ENCODE peak calls at places on chromosome 20, in seven cellular contexts. One of them, this sample, is unnamed.

GRCh38 chr20:59027746-59028320 is 4.3 kb downstream of the ATP5F1E start:
- DNase-seq in omental fat pad: no peak
- DNase-seq in neural crest cell: no peak
- DNase-seq in AG04449: no peak
- DNase-seq in WTC11: no peak
- DNase-seq in H9: no peak
- DNase-seq in DND-41: no peak
- DNase-seq in this sample: peak; percentile 39

GRCh38 chr20:41408986-41409385 is 42.4 kb upstream of the EMILIN3 start:
- DNase-seq in omental fat pad: no peak
- DNase-seq in neural crest cell: no peak
- DNase-seq in AG04449: no peak
- DNase-seq in WTC11: no peak
- DNase-seq in H9: no peak
- DNase-seq in DND-41: no peak
- DNase-seq in this sample: peak; percentile 10

GRCh38 chr20:34824861-34825529 is 456 bp downstream of the NCOA6 start:
- DNase-seq in omental fat pad: no peak
- DNase-seq in neural crest cell: peak; percentile 59
- DNase-seq in AG04449: no peak
- DNase-seq in WTC11: peak; percentile 78
- DNase-seq in H9: peak; percentile 77
- DNase-seq in DND-41: peak; percentile 75
- DNase-seq in this sample: peak; percentile 78

GRCh38 chr20:50540620-50541605 is 30.7 kb downstream of the PTPN1 start:
- DNase-seq in omental fat pad: no peak
- DNase-seq in neural crest cell: no peak
- DNase-seq in AG04449: peak; percentile 36
- DNase-seq in WTC11: no peak
- DNase-seq in H9: no peak
- DNase-seq in DND-41: no peak
- DNase-seq in this sample: no peak

GRCh38 chr20:43916073-43916874 is 1.6 kb downstream of the TOX2 start:
- DNase-seq in omental fat pad: no peak
- DNase-seq in neural crest cell: no peak
- DNase-seq in AG04449: no peak
- DNase-seq in WTC11: peak; percentile 31
- DNase-seq in H9: no peak
- DNase-seq in DND-41: no peak
- DNase-seq in this sample: peak; percentile 49

GRCh38 chr20:20412750-20413149 is 44.8 kb downstream of the INSM1 start:
- DNase-seq in omental fat pad: no peak
- DNase-seq in neural crest cell: no peak
- DNase-seq in AG04449: no peak
- DNase-seq in WTC11: no peak
- DNase-seq in H9: no peak
- DNase-seq in DND-41: no peak
- DNase-seq in this sample: no peak

GRCh38 chr20:45339799-45340198 is 8.4 kb downstream of the SDC4 start:
- DNase-seq in omental fat pad: no peak
- DNase-seq in neural crest cell: no peak
- DNase-seq in AG04449: no peak
- DNase-seq in WTC11: no peak
- DNase-seq in H9: no peak
- DNase-seq in DND-41: no peak
- DNase-seq in this sample: no peak

GRCh38 chr20:25750765-25751696 is 54.4 kb upstream of the ZNF337 start:
- DNase-seq in omental fat pad: no peak
- DNase-seq in neural crest cell: no peak
- DNase-seq in AG04449: no peak
- DNase-seq in WTC11: peak; percentile 59
- DNase-seq in H9: peak; percentile 76
- DNase-seq in DND-41: no peak
- DNase-seq in this sample: no peak

GRCh38 chr20:49591217-49591865 is 23.4 kb upstream of the PTGIS start:
- DNase-seq in omental fat pad: no peak
- DNase-seq in neural crest cell: no peak
- DNase-seq in AG04449: no peak
- DNase-seq in WTC11: no peak
- DNase-seq in H9: no peak
- DNase-seq in DND-41: no peak
- DNase-seq in this sample: no peak

GRCh38 chr20:19603390-19603753 is 154.7 kb upstream of the RIN2 start:
- DNase-seq in omental fat pad: no peak
- DNase-seq in neural crest cell: no peak
- DNase-seq in AG04449: no peak
- DNase-seq in WTC11: no peak
- DNase-seq in H9: no peak
- DNase-seq in DND-41: no peak
- DNase-seq in this sample: no peak

DNA sequence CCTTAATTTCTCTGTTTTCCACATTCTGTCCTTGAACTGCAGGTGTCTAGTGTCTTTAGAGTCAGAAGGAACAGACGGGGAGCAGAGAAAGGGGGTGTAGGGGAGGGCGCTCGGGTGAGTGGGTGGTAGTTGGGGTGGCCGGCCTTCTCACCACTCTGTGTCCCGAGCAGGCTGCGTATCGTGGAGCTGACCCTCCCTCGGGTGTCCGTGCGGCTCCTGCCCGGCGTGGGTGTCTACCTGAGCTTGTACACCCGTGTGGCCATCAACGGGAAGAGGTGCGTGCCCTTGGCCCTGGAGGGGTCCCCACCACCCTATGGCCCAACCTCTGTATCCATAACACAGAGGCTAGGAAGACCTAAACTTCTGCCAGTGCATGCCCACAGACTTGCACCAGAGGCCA is 5.3 kb downstream of the BPIFB4 start:
- DNase-seq in omental fat pad: no peak
- DNase-seq in neural crest cell: no peak
- DNase-seq in AG04449: no peak
- DNase-seq in WTC11: no peak
- DNase-seq in H9: no peak
- DNase-seq in DND-41: no peak
- DNase-seq in this sample: no peak
- TF ChIP-seq CTCF in omental fat pad: no peak
- TF ChIP-seq CTCF in neural crest cell: no peak
- TF ChIP-seq CTCF in AG04449: no peak
- TF ChIP-seq CTCF in WTC11: no peak
- TF ChIP-seq CTCF in H9: no peak
- TF ChIP-seq CTCF in DND-41: no peak
- TF ChIP-seq CTCF in this sample: no peak

DNA sequence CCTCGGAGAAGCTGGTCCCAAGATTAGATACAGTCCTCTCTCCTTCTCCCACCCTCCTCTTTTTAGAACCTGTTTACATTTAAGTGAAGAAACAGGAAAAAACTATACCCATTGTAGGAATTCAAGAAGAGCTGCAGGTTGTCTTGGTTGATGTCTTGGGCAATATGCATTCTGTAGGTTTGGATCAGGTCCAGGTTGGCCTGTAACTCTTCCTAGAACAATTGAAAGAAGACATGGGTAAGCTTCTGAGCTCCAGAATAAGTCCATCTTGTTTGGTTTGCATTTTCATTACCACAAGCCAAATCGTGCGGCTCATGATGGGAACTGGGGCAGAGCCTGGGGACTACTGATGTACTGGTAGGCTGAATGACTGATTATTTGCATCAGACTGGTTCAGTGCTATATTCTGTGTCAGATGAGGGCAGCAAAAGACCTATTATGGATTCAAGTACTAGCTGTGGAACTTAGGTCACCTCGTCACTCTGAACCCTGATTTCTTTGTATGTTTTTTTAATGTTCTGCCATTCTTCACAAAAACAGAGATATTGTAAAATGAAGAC is 20.3 kb upstream of the SLA2 start:
- DNase-seq in omental fat pad: no peak
- DNase-seq in neural crest cell: no peak
- DNase-seq in AG04449: peak; percentile 16
- DNase-seq in WTC11: no peak
- DNase-seq in H9: no peak
- DNase-seq in DND-41: no peak
- DNase-seq in this sample: no peak
- TF ChIP-seq CTCF in omental fat pad: no peak
- TF ChIP-seq CTCF in neural crest cell: peak; percentile 40
- TF ChIP-seq CTCF in AG04449: no peak
- TF ChIP-seq CTCF in WTC11: no peak
- TF ChIP-seq CTCF in H9: peak; percentile 20
- TF ChIP-seq CTCF in DND-41: peak; percentile 48
- TF ChIP-seq CTCF in this sample: no peak

GRCh38 chr20:7375905-7376304 is 564.4 kb downstream of the HAO1 start:
- DNase-seq in omental fat pad: no peak
- DNase-seq in neural crest cell: no peak
- DNase-seq in AG04449: no peak
- DNase-seq in WTC11: no peak
- DNase-seq in H9: no peak
- DNase-seq in DND-41: no peak
- DNase-seq in this sample: no peak
- TF ChIP-seq CTCF in omental fat pad: no peak
- TF ChIP-seq CTCF in neural crest cell: peak; percentile 81
- TF ChIP-seq CTCF in AG04449: peak; percentile 15
- TF ChIP-seq CTCF in WTC11: no peak
- TF ChIP-seq CTCF in H9: peak; percentile 77
- TF ChIP-seq CTCF in DND-41: peak; percentile 67
- TF ChIP-seq CTCF in this sample: peak; percentile 65

GRCh38 chr20:13610205-13610604 is 28.5 kb downstream of the TASP1 start:
- DNase-seq in omental fat pad: no peak
- DNase-seq in neural crest cell: no peak
- DNase-seq in AG04449: no peak
- DNase-seq in WTC11: peak; percentile 47
- DNase-seq in H9: peak; percentile 49
- DNase-seq in DND-41: peak; percentile 66
- DNase-seq in this sample: no peak
- TF ChIP-seq CTCF in omental fat pad: no peak
- TF ChIP-seq CTCF in neural crest cell: peak; percentile 30
- TF ChIP-seq CTCF in AG04449: no peak
- TF ChIP-seq CTCF in WTC11: peak; percentile 30
- TF ChIP-seq CTCF in H9: peak; percentile 77
- TF ChIP-seq CTCF in DND-41: peak; percentile 62
- TF ChIP-seq CTCF in this sample: peak; percentile 13

DNA sequence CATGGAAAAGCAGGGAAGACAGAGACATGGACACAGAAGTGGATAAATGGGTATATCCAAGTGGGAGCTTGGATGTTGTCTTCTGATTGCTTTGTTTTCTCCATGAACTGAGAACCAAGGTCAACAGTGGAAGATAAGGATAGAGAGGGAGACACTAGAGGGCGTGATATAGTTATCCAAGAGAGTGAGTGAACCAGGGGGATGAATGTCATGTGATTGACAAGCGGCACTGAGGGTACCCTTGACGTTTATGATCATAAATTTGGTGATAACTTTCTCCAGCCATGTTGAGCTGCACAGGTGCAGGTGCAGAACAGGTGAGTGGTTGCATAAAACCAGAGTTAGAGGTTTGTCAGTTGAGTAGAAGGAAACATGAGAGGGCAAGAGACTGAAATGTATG is 20.7 kb downstream of the EBF4 start:
- DNase-seq in omental fat pad: no peak
- DNase-seq in neural crest cell: no peak
- DNase-seq in AG04449: no peak
- DNase-seq in WTC11: no peak
- DNase-seq in H9: no peak
- DNase-seq in DND-41: no peak
- DNase-seq in this sample: no peak
- TF ChIP-seq CTCF in omental fat pad: no peak
- TF ChIP-seq CTCF in neural crest cell: no peak
- TF ChIP-seq CTCF in AG04449: no peak
- TF ChIP-seq CTCF in WTC11: no peak
- TF ChIP-seq CTCF in H9: peak; percentile 64
- TF ChIP-seq CTCF in DND-41: peak; percentile 56
- TF ChIP-seq CTCF in this sample: no peak

GRCh38 chr20:56653221-56653620 is 24.1 kb downstream of the TFAP2C start:
- DNase-seq in omental fat pad: no peak
- DNase-seq in neural crest cell: no peak
- DNase-seq in AG04449: no peak
- DNase-seq in WTC11: no peak
- DNase-seq in H9: no peak
- DNase-seq in DND-41: no peak
- DNase-seq in this sample: no peak

GRCh38 chr20:56657879-56658278 is 28.8 kb downstream of the TFAP2C start:
- DNase-seq in omental fat pad: no peak
- DNase-seq in neural crest cell: no peak
- DNase-seq in AG04449: no peak
- DNase-seq in WTC11: no peak
- DNase-seq in H9: no peak
- DNase-seq in DND-41: no peak
- DNase-seq in this sample: no peak

DNA sequence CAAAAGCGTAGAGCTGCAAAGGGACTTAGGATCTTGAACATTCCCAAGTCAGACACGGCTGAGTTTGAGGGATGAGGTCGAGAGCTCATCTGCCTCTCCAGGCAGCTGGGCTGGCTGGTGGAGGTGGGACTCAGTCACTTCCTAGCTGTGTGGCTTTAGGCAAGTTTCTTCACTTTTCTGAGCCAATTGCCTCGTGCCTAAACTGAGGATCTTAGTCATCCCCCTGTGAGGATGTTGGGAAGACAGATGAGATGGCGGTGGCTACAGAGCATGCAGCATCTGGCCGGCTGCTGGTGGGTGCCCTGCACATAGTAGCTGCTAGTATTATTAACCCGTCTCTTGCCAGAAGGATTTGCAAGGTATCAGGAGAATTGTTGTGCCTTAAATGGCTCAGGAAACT is 27.5 kb downstream of the TFAP2C start:
- DNase-seq in omental fat pad: no peak
- DNase-seq in neural crest cell: no peak
- DNase-seq in AG04449: no peak
- DNase-seq in WTC11: no peak
- DNase-seq in H9: no peak
- DNase-seq in DND-41: no peak
- DNase-seq in this sample: no peak
- TF ChIP-seq CTCF in omental fat pad: no peak
- TF ChIP-seq CTCF in neural crest cell: no peak
- TF ChIP-seq CTCF in AG04449: no peak
- TF ChIP-seq CTCF in WTC11: no peak
- TF ChIP-seq CTCF in H9: no peak
- TF ChIP-seq CTCF in DND-41: no peak
- TF ChIP-seq CTCF in this sample: no peak

DNA sequence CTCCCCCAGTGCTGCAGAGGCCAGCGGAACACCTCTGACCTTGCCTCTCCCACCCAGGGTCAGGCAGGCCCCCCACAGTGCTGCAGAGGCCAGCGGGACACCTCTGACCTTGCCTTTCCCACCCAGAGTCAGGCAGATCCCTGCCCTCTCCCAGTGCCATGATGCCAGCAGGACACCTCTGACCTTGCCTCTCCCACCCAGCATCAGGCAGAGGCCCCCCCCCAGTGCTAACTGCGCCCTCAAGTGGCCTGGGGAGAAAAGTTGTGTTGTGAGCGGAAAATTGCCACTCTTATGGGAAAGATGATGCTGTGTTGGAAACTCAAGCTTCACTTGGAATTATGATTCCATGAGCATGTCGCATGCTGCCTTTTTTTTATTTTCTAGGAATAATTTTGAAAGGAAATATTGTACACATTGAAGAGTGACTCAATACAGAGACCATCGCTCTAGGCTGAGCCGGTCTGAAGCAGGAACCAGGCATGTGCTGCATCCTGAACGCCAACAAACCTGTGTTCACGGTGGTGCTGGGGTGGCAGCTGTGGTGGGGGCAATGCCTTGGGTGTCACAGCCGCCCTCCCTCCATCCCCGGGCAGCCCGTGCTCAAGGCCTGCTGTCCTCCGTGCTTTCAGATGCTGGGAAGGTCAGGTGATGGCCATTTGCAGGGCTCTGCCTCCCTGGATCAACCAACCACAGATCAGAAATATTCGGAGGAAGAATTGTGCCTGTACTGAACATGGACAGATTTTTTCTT is 98.6 kb downstream of the CDH4 start:
- DNase-seq in omental fat pad: no peak
- DNase-seq in neural crest cell: peak; percentile 23
- DNase-seq in AG04449: no peak
- DNase-seq in WTC11: no peak
- DNase-seq in H9: no peak
- DNase-seq in DND-41: no peak
- DNase-seq in this sample: peak; percentile 35
- TF ChIP-seq CTCF in omental fat pad: no peak
- TF ChIP-seq CTCF in neural crest cell: no peak
- TF ChIP-seq CTCF in AG04449: no peak
- TF ChIP-seq CTCF in WTC11: peak; percentile 15
- TF ChIP-seq CTCF in H9: peak; percentile 59
- TF ChIP-seq CTCF in DND-41: peak; percentile 24
- TF ChIP-seq CTCF in this sample: peak; percentile 15